ENCODE peak calls at places on chromosomes 11 and 22, in six cellular contexts. W, B, I, F, J and V are unnamed samples.

GRCh38 chr11:2577071-2578005 is 122.5 kb downstream of the KCNQ1OT1 start:
- DNase-seq in W (no peak), B (no peak), I (no peak), F (no peak), J (no peak), V (no peak)

GRCh38 chr11:123251656-123252344 is 56.8 kb upstream of the CLMP start:
- DNase-seq in W (no peak), B (no peak), I (no peak), F (no peak), J (no peak), V (peak; percentile 10)

GRCh38 chr11:34613462-34614183 is 7.3 kb upstream of the EHF start:
- DNase-seq in W (no peak), B (no peak), I (no peak), F (no peak), J (no peak), V (no peak)

GRCh38 chr11:110909331-110909730 is 197.1 kb upstream of the ARHGAP20 start:
- DNase-seq in W (no peak), B (no peak), I (no peak), F (no peak), J (no peak), V (no peak)

GRCh38 chr11:78039919-78040671 is 17.0 kb upstream of the KCTD14 start:
- DNase-seq in W (peak; percentile 72), B (no peak), I (no peak), F (no peak), J (peak; percentile 71), V (peak; percentile 57)

GRCh38 chr11:76152741-76153608 is 53.3 kb downstream of the WNT11 start:
- DNase-seq in W (peak; percentile 15), B (no peak), I (no peak), F (peak; percentile 32), J (no peak), V (peak; percentile 5)

GRCh38 chr11:36567684-36568083 is at the start of gene RAG1:
- DNase-seq in W (no peak), B (no peak), I (no peak), F (no peak), J (no peak), V (no peak)

GRCh38 chr11:125624756-125625213 is at the start of gene CHEK1:
- DNase-seq in W (no peak), B (no peak), I (no peak), F (no peak), J (no peak), V (no peak)

GRCh38 chr11:126561327-126561893 is 205.9 kb downstream of the ST3GAL4 start:
- DNase-seq in W (peak; percentile 75), B (no peak), I (peak; percentile 55), F (no peak), J (peak; percentile 41), V (peak; percentile 8)

GRCh38 chr11:112588252-112588668 is 327.6 kb upstream of the PLET1 start:
- DNase-seq in W (peak; percentile 92), B (no peak), I (peak; percentile 62), F (peak; percentile 27), J (peak; percentile 74), V (peak; percentile 86)

GRCh38 chr22:38345782-38346181 is 28.5 kb upstream of the CSNK1E start:
- DNase-seq in W (no peak), B (no peak), I (no peak), F (no peak), J (no peak), V (no peak)

GRCh38 chr11:61694971-61695706 is 14.9 kb downstream of the DAGLA start:
- DNase-seq in W (no peak), B (no peak), I (no peak), F (no peak), J (peak; percentile 7), V (peak; percentile 52)

GRCh38 chr11:11140510-11140909 is 212.5 kb downstream of the CSNK2A3 start:
- DNase-seq in W (no peak), B (no peak), I (no peak), F (no peak), J (no peak), V (no peak)

GRCh38 chr11:45400594-45400993 is 114.5 kb upstream of the SYT13 start:
- DNase-seq in W (peak; percentile 78), B (no peak), I (no peak), F (no peak), J (no peak), V (no peak)

GRCh38 chr11:14500181-14500651 is 605 bp upstream of the COPB1 start:
- DNase-seq in W (peak; percentile 76), B (peak; percentile 39), I (peak; percentile 66), F (peak; percentile 41), J (peak; percentile 40), V (peak; percentile 56)

GRCh38 chr11:47415949-47416472 is 7.6 kb downstream of the SLC39A13 start:
- DNase-seq in W (peak; percentile 94), B (no peak), I (no peak), F (no peak), J (peak; percentile 87), V (peak; percentile 30)

GRCh38 chr11:130217632-130218031 is 58.0 kb downstream of the ST14 start:
- DNase-seq in W (no peak), B (no peak), I (no peak), F (no peak), J (no peak), V (no peak)

GRCh38 chr11:58742140-58742539 is 10.4 kb upstream of the GLYAT start:
- DNase-seq in W (no peak), B (no peak), I (no peak), F (no peak), J (no peak), V (no peak)

GRCh38 chr11:45578286-45578685 is 87.1 kb downstream of the CHST1 start:
- DNase-seq in W (no peak), B (no peak), I (no peak), F (no peak), J (no peak), V (no peak)

GRCh38 chr11:43408277-43408676 is 49.6 kb downstream of the TTC17 start:
- DNase-seq in W (no peak), B (no peak), I (no peak), F (no peak), J (no peak), V (no peak)

GRCh38 chr11:130915556-130916237 is 582 bp downstream of the SNX19 start:
- DNase-seq in W (no peak), B (no peak), I (peak; percentile 18), F (peak; percentile 1), J (no peak), V (no peak)

GRCh38 chr22:35056486-35056885 is 9.5 kb upstream of the ISX start:
- DNase-seq in W (no peak), B (no peak), I (no peak), F (no peak), J (no peak), V (no peak)